ENCODE peak calls at places on chromosomes 12 and 14, in seven cellular contexts. One of them, this sample, is unnamed.
A peak's percentile ranks its signal among the peaks of the same experiment; 100 is the strongest.

GRCh38 chr14:64049616-64050381 is 197.0 kb downstream of the SYNE2 start:
- DNase-seq in NCI-H2081: no peak
- DNase-seq in naive thymus-derived CD8-positive, alpha-beta T cell: no peak
- DNase-seq in A549: no peak
- DNase-seq in endodermal cell: no peak
- DNase-seq in NCI-H1417: no peak
- DNase-seq in iris pigment epithelial cell: no peak
- DNase-seq in this sample: no peak

GRCh38 chr14:76768201-76768656 is 7.0 kb downstream of the VASH1 start:
- DNase-seq in NCI-H1417: no peak
- DNase-seq in endodermal cell: peak; percentile 75
- DNase-seq in NCI-H2081: peak; percentile 47
- DNase-seq in A549: no peak
- DNase-seq in iris pigment epithelial cell: peak; percentile 38
- DNase-seq in naive thymus-derived CD8-positive, alpha-beta T cell: peak; percentile 31
- DNase-seq in this sample: no peak

GRCh38 chr14:99541677-99542470 is 60.7 kb downstream of the CCNK start:
- DNase-seq in endodermal cell: no peak
- DNase-seq in iris pigment epithelial cell: no peak
- DNase-seq in NCI-H2081: peak; percentile 44
- DNase-seq in naive thymus-derived CD8-positive, alpha-beta T cell: no peak
- DNase-seq in NCI-H1417: no peak
- DNase-seq in A549: no peak
- DNase-seq in this sample: no peak

GRCh38 chr12:127504874-127505273 is 762.1 kb upstream of the TMEM132C start:
- DNase-seq in NCI-H1417: no peak
- DNase-seq in iris pigment epithelial cell: no peak
- DNase-seq in endodermal cell: no peak
- DNase-seq in NCI-H2081: no peak
- DNase-seq in A549: no peak
- DNase-seq in naive thymus-derived CD8-positive, alpha-beta T cell: no peak
- DNase-seq in this sample: no peak

GRCh38 chr14:59330455-59330854 is 134.7 kb downstream of the GPR135 start:
- DNase-seq in NCI-H1417: no peak
- DNase-seq in endodermal cell: peak; percentile 52
- DNase-seq in NCI-H2081: no peak
- DNase-seq in naive thymus-derived CD8-positive, alpha-beta T cell: no peak
- DNase-seq in A549: no peak
- DNase-seq in iris pigment epithelial cell: no peak
- DNase-seq in this sample: no peak

GRCh38 chr12:83472350-83472749 is 785.6 kb downstream of the TMTC2 start:
- DNase-seq in A549: no peak
- DNase-seq in NCI-H2081: no peak
- DNase-seq in naive thymus-derived CD8-positive, alpha-beta T cell: no peak
- DNase-seq in iris pigment epithelial cell: no peak
- DNase-seq in endodermal cell: no peak
- DNase-seq in NCI-H1417: no peak
- DNase-seq in this sample: no peak

GRCh38 chr12:120439646-120440247 is 1.8 kb downstream of the COX6A1 start:
- DNase-seq in endodermal cell: peak; percentile 95
- DNase-seq in naive thymus-derived CD8-positive, alpha-beta T cell: peak; percentile 74
- DNase-seq in NCI-H1417: peak; percentile 51
- DNase-seq in A549: peak; percentile 90
- DNase-seq in NCI-H2081: peak; percentile 69
- DNase-seq in iris pigment epithelial cell: peak; percentile 59
- DNase-seq in this sample: peak; percentile 69

GRCh38 chr14:74965770-74966153 is 10.4 kb upstream of the PGF start:
- DNase-seq in NCI-H1417: no peak
- DNase-seq in A549: no peak
- DNase-seq in naive thymus-derived CD8-positive, alpha-beta T cell: no peak
- DNase-seq in endodermal cell: no peak
- DNase-seq in NCI-H2081: no peak
- DNase-seq in iris pigment epithelial cell: no peak
- DNase-seq in this sample: no peak

GRCh38 chr12:43401096-43401495 is 150.9 kb downstream of the ADAMTS20 start:
- DNase-seq in iris pigment epithelial cell: no peak
- DNase-seq in A549: no peak
- DNase-seq in NCI-H2081: no peak
- DNase-seq in endodermal cell: no peak
- DNase-seq in naive thymus-derived CD8-positive, alpha-beta T cell: no peak
- DNase-seq in NCI-H1417: no peak
- DNase-seq in this sample: no peak

GRCh38 chr12:13727707-13728147 is 253.7 kb downstream of the GRIN2B start:
- DNase-seq in A549: no peak
- DNase-seq in iris pigment epithelial cell: no peak
- DNase-seq in naive thymus-derived CD8-positive, alpha-beta T cell: no peak
- DNase-seq in NCI-H2081: peak; percentile 99
- DNase-seq in endodermal cell: peak; percentile 63
- DNase-seq in NCI-H1417: peak; percentile 50
- DNase-seq in this sample: no peak

GRCh38 chr12:39123580-39123979 is 218.2 kb upstream of the CPNE8 start:
- DNase-seq in A549: no peak
- DNase-seq in endodermal cell: peak; percentile 60
- DNase-seq in NCI-H1417: no peak
- DNase-seq in iris pigment epithelial cell: no peak
- DNase-seq in NCI-H2081: no peak
- DNase-seq in naive thymus-derived CD8-positive, alpha-beta T cell: no peak
- DNase-seq in this sample: no peak

GRCh38 chr14:89720076-89720687 is 234.3 kb downstream of the EFCAB11 start:
- DNase-seq in iris pigment epithelial cell: no peak
- DNase-seq in NCI-H1417: no peak
- DNase-seq in NCI-H2081: no peak
- DNase-seq in naive thymus-derived CD8-positive, alpha-beta T cell: no peak
- DNase-seq in endodermal cell: no peak
- DNase-seq in A549: no peak
- DNase-seq in this sample: no peak

GRCh38 chr14:103719766-103720165 is 4.2 kb downstream of the ZFYVE21 start:
- DNase-seq in NCI-H2081: no peak
- DNase-seq in naive thymus-derived CD8-positive, alpha-beta T cell: no peak
- DNase-seq in iris pigment epithelial cell: no peak
- DNase-seq in endodermal cell: no peak
- DNase-seq in NCI-H1417: no peak
- DNase-seq in A549: no peak
- DNase-seq in this sample: no peak

GRCh38 chr14:22524784-22525161 is 64.3 kb downstream of the DAD1 start:
- DNase-seq in iris pigment epithelial cell: peak; percentile 55
- DNase-seq in endodermal cell: no peak
- DNase-seq in NCI-H1417: no peak
- DNase-seq in A549: no peak
- DNase-seq in naive thymus-derived CD8-positive, alpha-beta T cell: no peak
- DNase-seq in NCI-H2081: no peak
- DNase-seq in this sample: no peak

This sample was measured in HuH-7.